ENCODE peak calls at places on chromosomes 16 and 17, in six cellular contexts. M is activated naive CD8-positive, alpha-beta T cell treated with anti-CD3 and anti-CD28 coated beads, Interleukin-2, amount 50 U/mL, for 24 hours; S is left lung; T is heart left ventricle; C is aorta; Z is sciatic nerve. V is an unnamed sample.

GRCh38 chr17:17170346-17170976 is 35.7 kb downstream of the PLD6 start:
- ATAC-seq in M (no peak), S (peak), T (no peak), C (no peak), Z (no peak), V (no peak)

GRCh38 chr17:45087496-45087975 is 26.4 kb downstream of the NMT1 start:
- ATAC-seq in M (no peak), S (peak), T (peak), C (peak), Z (no peak), V (no peak)

GRCh38 chr17:60615840-60616239 is 15.8 kb downstream of the PPM1D start:
- ATAC-seq in M (no peak), S (no peak), T (no peak), C (no peak), Z (no peak), V (peak)

GRCh38 chr16:81623365-81624102 is 155.6 kb upstream of the PLCG2 start:
- ATAC-seq in M (peak), S (peak), T (no peak), C (no peak), Z (peak), V (peak)

GRCh38 chr16:87657621-87658192 is 55.4 kb downstream of the JPH3 start:
- ATAC-seq in M (peak), S (no peak), T (no peak), C (no peak), Z (no peak), V (peak)

GRCh38 chr16:31216552-31217530 is at the start of gene PYDC1:
- ATAC-seq in M (no peak), S (no peak), T (no peak), C (no peak), Z (peak), V (no peak)

GRCh38 chr17:48037924-48038323 is 327 bp upstream of the COPZ2 start:
- ATAC-seq in M (peak), S (no peak), T (no peak), C (no peak), Z (peak), V (peak)

GRCh38 chr16:24309222-24309905 is 53.2 kb downstream of the CACNG3 start:
- ATAC-seq in M (peak), S (peak), T (no peak), C (no peak), Z (no peak), V (no peak)

GRCh38 chr16:73951541-73951940 is 345.1 kb upstream of the PSMD7 start:
- ATAC-seq in M (no peak), S (peak), T (peak), C (peak), Z (peak), V (no peak)

GRCh38 chr16:30488764-30489595 is 16.4 kb downstream of the ITGAL start:
- ATAC-seq in M (no peak), S (peak), T (no peak), C (no peak), Z (no peak), V (no peak)

GRCh38 chr17:3015890-3016289 is 47.5 kb downstream of the OR1D5 start:
- ATAC-seq in M (no peak), S (no peak), T (no peak), C (no peak), Z (no peak), V (no peak)

GRCh38 chr16:11138026-11138768 is 117.8 kb downstream of the SOCS1 start:
- ATAC-seq in M (peak), S (no peak), T (no peak), C (no peak), Z (no peak), V (no peak)

GRCh38 chr17:40447148-40447644 is 3.9 kb downstream of the IGFBP4 start:
- ATAC-seq in M (no peak), S (no peak), T (peak), C (peak), Z (peak), V (no peak)

GRCh38 chr17:35548978-35549377 is 11.5 kb upstream of the SLFN12L start:
- ATAC-seq in M (no peak), S (no peak), T (no peak), C (no peak), Z (no peak), V (no peak)

GRCh38 chr16:2048116-2048543 is 345 bp downstream of the TSC2 start:
- ATAC-seq in M (peak), S (peak), T (no peak), C (no peak), Z (peak), V (peak)

V was measured in SK-N-SH treated with all-trans-retinoic acid at 6 μM for 48 hours.